ENCODE peak calls at places on chromosomes 12 and 14, in nine cellular contexts. One of them, this sample, is unnamed.

GRCh38 chr12:104790296-104791125 is 167.6 kb downstream of the SLC41A2 start:
- DNase-seq in psoas muscle: peak
- DNase-seq in choroid plexus epithelial cell: peak
- DNase-seq in cardiac fibroblast: no peak
- DNase-seq in breast epithelium: no peak
- DNase-seq in GM12878: peak
- DNase-seq in adrenal gland: peak
- DNase-seq in ascending aorta: peak
- DNase-seq in cardiac muscle cell: peak
- DNase-seq in this sample: peak

GRCh38 chr14:75259946-75260545 is 18.6 kb upstream of the FOS start:
- DNase-seq in psoas muscle: no peak
- DNase-seq in choroid plexus epithelial cell: no peak
- DNase-seq in cardiac fibroblast: no peak
- DNase-seq in breast epithelium: no peak
- DNase-seq in GM12878: no peak
- DNase-seq in adrenal gland: no peak
- DNase-seq in ascending aorta: no peak
- DNase-seq in cardiac muscle cell: no peak
- DNase-seq in this sample: no peak

GRCh38 chr12:31832740-31833540 is 104.1 kb upstream of the AMN1 start:
- DNase-seq in psoas muscle: no peak
- DNase-seq in choroid plexus epithelial cell: no peak
- DNase-seq in cardiac fibroblast: no peak
- DNase-seq in breast epithelium: no peak
- DNase-seq in GM12878: peak
- DNase-seq in adrenal gland: no peak
- DNase-seq in ascending aorta: no peak
- DNase-seq in cardiac muscle cell: no peak
- DNase-seq in this sample: no peak

GRCh38 chr12:53289891-53290290 is 5.5 kb upstream of the PFDN5 start:
- DNase-seq in psoas muscle: no peak
- DNase-seq in choroid plexus epithelial cell: no peak
- DNase-seq in cardiac fibroblast: peak
- DNase-seq in breast epithelium: no peak
- DNase-seq in GM12878: no peak
- DNase-seq in adrenal gland: no peak
- DNase-seq in ascending aorta: no peak
- DNase-seq in cardiac muscle cell: no peak
- DNase-seq in this sample: peak

GRCh38 chr12:91685917-91686316 is 459.7 kb downstream of the BTG1 start:
- DNase-seq in psoas muscle: no peak
- DNase-seq in choroid plexus epithelial cell: peak
- DNase-seq in cardiac fibroblast: no peak
- DNase-seq in breast epithelium: no peak
- DNase-seq in GM12878: no peak
- DNase-seq in adrenal gland: no peak
- DNase-seq in ascending aorta: no peak
- DNase-seq in cardiac muscle cell: no peak
- DNase-seq in this sample: peak

GRCh38 chr12:47834199-47835016 is 14.7 kb upstream of the HDAC7 start:
- DNase-seq in psoas muscle: no peak
- DNase-seq in choroid plexus epithelial cell: no peak
- DNase-seq in cardiac fibroblast: peak
- DNase-seq in breast epithelium: no peak
- DNase-seq in GM12878: no peak
- DNase-seq in adrenal gland: no peak
- DNase-seq in ascending aorta: no peak
- DNase-seq in cardiac muscle cell: no peak
- DNase-seq in this sample: no peak

GRCh38 chr12:98513379-98514318 is 1.7 kb upstream of the TMPO start:
- DNase-seq in psoas muscle: no peak
- DNase-seq in choroid plexus epithelial cell: no peak
- DNase-seq in cardiac fibroblast: no peak
- DNase-seq in breast epithelium: no peak
- DNase-seq in GM12878: no peak
- DNase-seq in adrenal gland: no peak
- DNase-seq in ascending aorta: no peak
- DNase-seq in cardiac muscle cell: no peak
- DNase-seq in this sample: no peak

GRCh38 chr14:68616255-68616902 is 176.5 kb downstream of the ZFP36L1 start:
- DNase-seq in psoas muscle: no peak
- DNase-seq in choroid plexus epithelial cell: no peak
- DNase-seq in cardiac fibroblast: peak
- DNase-seq in breast epithelium: no peak
- DNase-seq in GM12878: no peak
- DNase-seq in adrenal gland: no peak
- DNase-seq in ascending aorta: no peak
- DNase-seq in cardiac muscle cell: peak
- DNase-seq in this sample: peak

GRCh38 chr12:132127041-132127440 is 17.1 kb downstream of the DDX51 start:
- DNase-seq in psoas muscle: no peak
- DNase-seq in choroid plexus epithelial cell: no peak
- DNase-seq in cardiac fibroblast: no peak
- DNase-seq in breast epithelium: no peak
- DNase-seq in GM12878: no peak
- DNase-seq in adrenal gland: no peak
- DNase-seq in ascending aorta: no peak
- DNase-seq in cardiac muscle cell: no peak
- DNase-seq in this sample: no peak

GRCh38 chr12:132130690-132131089 is 13.4 kb downstream of the DDX51 start:
- DNase-seq in psoas muscle: no peak
- DNase-seq in choroid plexus epithelial cell: no peak
- DNase-seq in cardiac fibroblast: no peak
- DNase-seq in breast epithelium: no peak
- DNase-seq in GM12878: no peak
- DNase-seq in adrenal gland: no peak
- DNase-seq in ascending aorta: no peak
- DNase-seq in cardiac muscle cell: no peak
- DNase-seq in this sample: no peak

GRCh38 chr12:132131952-132132351 is 12.2 kb downstream of the DDX51 start:
- DNase-seq in psoas muscle: no peak
- DNase-seq in choroid plexus epithelial cell: no peak
- DNase-seq in cardiac fibroblast: no peak
- DNase-seq in breast epithelium: no peak
- DNase-seq in GM12878: no peak
- DNase-seq in adrenal gland: no peak
- DNase-seq in ascending aorta: no peak
- DNase-seq in cardiac muscle cell: no peak
- DNase-seq in this sample: no peak

GRCh38 chr12:132131229-132131628 is 12.9 kb downstream of the DDX51 start:
- DNase-seq in psoas muscle: no peak
- DNase-seq in choroid plexus epithelial cell: no peak
- DNase-seq in cardiac fibroblast: no peak
- DNase-seq in breast epithelium: no peak
- DNase-seq in GM12878: no peak
- DNase-seq in adrenal gland: no peak
- DNase-seq in ascending aorta: no peak
- DNase-seq in cardiac muscle cell: no peak
- DNase-seq in this sample: no peak

GRCh38 chr12:132129007-132129406 is 15.1 kb downstream of the DDX51 start:
- DNase-seq in psoas muscle: no peak
- DNase-seq in choroid plexus epithelial cell: no peak
- DNase-seq in cardiac fibroblast: no peak
- DNase-seq in breast epithelium: no peak
- DNase-seq in GM12878: no peak
- DNase-seq in adrenal gland: no peak
- DNase-seq in ascending aorta: no peak
- DNase-seq in cardiac muscle cell: no peak
- DNase-seq in this sample: no peak
- TF ChIP-seq CTCF in psoas muscle: no peak
- TF ChIP-seq CTCF in choroid plexus epithelial cell: no peak
- TF ChIP-seq CTCF in cardiac fibroblast: no peak
- TF ChIP-seq CTCF in breast epithelium: no peak
- TF ChIP-seq CTCF in GM12878: no peak
- TF ChIP-seq CTCF in adrenal gland: no peak
- TF ChIP-seq CTCF in ascending aorta: no peak
- TF ChIP-seq CTCF in cardiac muscle cell: no peak
- TF ChIP-seq CTCF in this sample: no peak

GRCh38 chr12:109309441-109310246 is 560 bp upstream of the FOXN4 start:
- DNase-seq in psoas muscle: no peak
- DNase-seq in choroid plexus epithelial cell: no peak
- DNase-seq in cardiac fibroblast: no peak
- DNase-seq in breast epithelium: no peak
- DNase-seq in GM12878: no peak
- DNase-seq in adrenal gland: no peak
- DNase-seq in ascending aorta: no peak
- DNase-seq in cardiac muscle cell: no peak
- DNase-seq in this sample: no peak

GRCh38 chr12:109308534-109309440 is at the start of gene FOXN4:
- DNase-seq in psoas muscle: no peak
- DNase-seq in choroid plexus epithelial cell: no peak
- DNase-seq in cardiac fibroblast: no peak
- DNase-seq in breast epithelium: no peak
- DNase-seq in GM12878: no peak
- DNase-seq in adrenal gland: no peak
- DNase-seq in ascending aorta: no peak
- DNase-seq in cardiac muscle cell: no peak
- DNase-seq in this sample: no peak

GRCh38 chr12:109305547-109305946 is 3.5 kb downstream of the FOXN4 start:
- DNase-seq in psoas muscle: no peak
- DNase-seq in choroid plexus epithelial cell: no peak
- DNase-seq in cardiac fibroblast: no peak
- DNase-seq in breast epithelium: no peak
- DNase-seq in GM12878: no peak
- DNase-seq in adrenal gland: no peak
- DNase-seq in ascending aorta: no peak
- DNase-seq in cardiac muscle cell: no peak
- DNase-seq in this sample: no peak

GRCh38 chr12:109307051-109307450 is 2.0 kb downstream of the FOXN4 start:
- DNase-seq in psoas muscle: no peak
- DNase-seq in choroid plexus epithelial cell: no peak
- DNase-seq in cardiac fibroblast: no peak
- DNase-seq in breast epithelium: no peak
- DNase-seq in GM12878: no peak
- DNase-seq in adrenal gland: no peak
- DNase-seq in ascending aorta: no peak
- DNase-seq in cardiac muscle cell: no peak
- DNase-seq in this sample: no peak

DNA sequence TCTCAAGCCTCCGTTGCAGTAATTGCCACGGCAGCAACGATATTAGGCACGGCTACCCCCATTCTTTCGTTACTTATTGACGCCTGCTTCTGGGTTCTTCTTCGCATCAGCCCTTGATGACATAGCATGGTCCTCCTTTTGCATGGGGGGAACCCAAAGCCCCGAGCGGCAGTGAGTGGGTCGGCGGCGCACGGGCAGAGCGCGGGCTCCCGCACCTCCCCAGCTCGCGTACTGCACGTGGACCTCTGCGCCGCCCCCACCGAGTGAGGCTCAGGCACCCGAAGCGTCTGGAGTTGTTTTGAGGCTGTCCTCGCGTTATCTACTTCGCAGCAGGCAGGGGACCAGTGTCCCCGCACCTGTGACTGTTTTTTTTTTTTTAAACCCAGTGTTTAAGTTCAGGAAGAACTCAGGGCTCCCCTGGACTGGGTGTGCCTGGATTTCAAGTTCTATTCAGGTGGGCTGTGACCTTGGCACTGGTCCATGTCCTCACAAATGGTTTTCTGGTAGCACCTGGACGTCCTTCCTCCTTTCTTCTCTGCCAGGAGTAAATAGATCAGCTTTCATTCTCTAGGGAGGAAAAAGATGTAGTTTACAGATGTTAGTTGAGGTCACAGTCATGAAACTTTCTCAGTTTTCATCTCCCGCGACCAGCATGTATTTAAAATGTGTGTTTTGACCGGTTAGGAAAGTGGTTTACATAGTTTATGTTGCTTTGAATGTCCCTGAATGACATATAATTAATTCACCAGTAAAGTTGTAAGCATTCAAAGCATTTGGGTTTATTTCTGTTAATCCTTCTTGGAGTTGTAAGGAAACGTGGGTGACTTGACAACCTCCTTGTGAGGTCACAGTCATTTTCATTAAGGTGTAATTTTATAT is 1.4 kb upstream of the FOXN4 start:
- DNase-seq in psoas muscle: no peak
- DNase-seq in choroid plexus epithelial cell: no peak
- DNase-seq in cardiac fibroblast: no peak
- DNase-seq in breast epithelium: no peak
- DNase-seq in GM12878: no peak
- DNase-seq in adrenal gland: no peak
- DNase-seq in ascending aorta: no peak
- DNase-seq in cardiac muscle cell: no peak
- DNase-seq in this sample: no peak
- H3K4me3 ChIP-seq in psoas muscle: peak
- H3K4me3 ChIP-seq in choroid plexus epithelial cell: peak
- H3K4me3 ChIP-seq in cardiac fibroblast: peak
- H3K4me3 ChIP-seq in breast epithelium: peak
- H3K4me3 ChIP-seq in GM12878: no peak
- H3K4me3 ChIP-seq in adrenal gland: peak
- H3K4me3 ChIP-seq in ascending aorta: peak
- H3K4me3 ChIP-seq in cardiac muscle cell: peak
- H3K4me3 ChIP-seq in this sample: no peak

GRCh38 chr12:50960130-50960529 is 7.8 kb downstream of the HIGD1C start:
- DNase-seq in psoas muscle: no peak
- DNase-seq in choroid plexus epithelial cell: peak
- DNase-seq in cardiac fibroblast: peak
- DNase-seq in breast epithelium: no peak
- DNase-seq in GM12878: no peak
- DNase-seq in adrenal gland: no peak
- DNase-seq in ascending aorta: no peak
- DNase-seq in cardiac muscle cell: peak
- DNase-seq in this sample: no peak

GRCh38 chr12:50955697-50956096 is 3.4 kb downstream of the HIGD1C start:
- DNase-seq in psoas muscle: no peak
- DNase-seq in choroid plexus epithelial cell: no peak
- DNase-seq in cardiac fibroblast: no peak
- DNase-seq in breast epithelium: no peak
- DNase-seq in GM12878: no peak
- DNase-seq in adrenal gland: no peak
- DNase-seq in ascending aorta: no peak
- DNase-seq in cardiac muscle cell: no peak
- DNase-seq in this sample: no peak

GRCh38 chr12:50951112-50951511 is 1.2 kb upstream of the HIGD1C start:
- DNase-seq in psoas muscle: no peak
- DNase-seq in choroid plexus epithelial cell: no peak
- DNase-seq in cardiac fibroblast: no peak
- DNase-seq in breast epithelium: no peak
- DNase-seq in GM12878: no peak
- DNase-seq in adrenal gland: no peak
- DNase-seq in ascending aorta: no peak
- DNase-seq in cardiac muscle cell: no peak
- DNase-seq in this sample: no peak

GRCh38 chr12:50952510-50952909 is at the start of gene HIGD1C:
- DNase-seq in psoas muscle: no peak
- DNase-seq in choroid plexus epithelial cell: no peak
- DNase-seq in cardiac fibroblast: no peak
- DNase-seq in breast epithelium: no peak
- DNase-seq in GM12878: no peak
- DNase-seq in adrenal gland: no peak
- DNase-seq in ascending aorta: no peak
- DNase-seq in cardiac muscle cell: no peak
- DNase-seq in this sample: no peak

GRCh38 chr12:50955288-50955687 is 2.9 kb downstream of the HIGD1C start:
- DNase-seq in psoas muscle: no peak
- DNase-seq in choroid plexus epithelial cell: no peak
- DNase-seq in cardiac fibroblast: no peak
- DNase-seq in breast epithelium: no peak
- DNase-seq in GM12878: no peak
- DNase-seq in adrenal gland: no peak
- DNase-seq in ascending aorta: no peak
- DNase-seq in cardiac muscle cell: no peak
- DNase-seq in this sample: no peak
- TF ChIP-seq CTCF in psoas muscle: no peak
- TF ChIP-seq CTCF in choroid plexus epithelial cell: no peak
- TF ChIP-seq CTCF in cardiac fibroblast: no peak
- TF ChIP-seq CTCF in breast epithelium: no peak
- TF ChIP-seq CTCF in GM12878: no peak
- TF ChIP-seq CTCF in adrenal gland: no peak
- TF ChIP-seq CTCF in ascending aorta: no peak
- TF ChIP-seq CTCF in cardiac muscle cell: no peak
- TF ChIP-seq CTCF in this sample: no peak

GRCh38 chr12:48958049-48958388 is 732 bp upstream of the ARF3 start:
- DNase-seq in psoas muscle: no peak
- DNase-seq in choroid plexus epithelial cell: no peak
- DNase-seq in cardiac fibroblast: no peak
- DNase-seq in breast epithelium: no peak
- DNase-seq in GM12878: no peak
- DNase-seq in adrenal gland: no peak
- DNase-seq in ascending aorta: no peak
- DNase-seq in cardiac muscle cell: no peak
- DNase-seq in this sample: no peak

GRCh38 chr12:48954061-48954460 is 3.2 kb downstream of the ARF3 start:
- DNase-seq in psoas muscle: no peak
- DNase-seq in choroid plexus epithelial cell: no peak
- DNase-seq in cardiac fibroblast: no peak
- DNase-seq in breast epithelium: no peak
- DNase-seq in GM12878: no peak
- DNase-seq in adrenal gland: no peak
- DNase-seq in ascending aorta: no peak
- DNase-seq in cardiac muscle cell: no peak
- DNase-seq in this sample: no peak

GRCh38 chr12:48956279-48957140 is 777 bp downstream of the ARF3 start:
- DNase-seq in psoas muscle: peak
- DNase-seq in choroid plexus epithelial cell: peak
- DNase-seq in cardiac fibroblast: peak
- DNase-seq in breast epithelium: peak
- DNase-seq in GM12878: peak
- DNase-seq in adrenal gland: peak
- DNase-seq in ascending aorta: peak
- DNase-seq in cardiac muscle cell: peak
- DNase-seq in this sample: peak

GRCh38 chr12:48954781-48955501 is 2.3 kb downstream of the ARF3 start:
- DNase-seq in psoas muscle: no peak
- DNase-seq in choroid plexus epithelial cell: no peak
- DNase-seq in cardiac fibroblast: no peak
- DNase-seq in breast epithelium: no peak
- DNase-seq in GM12878: no peak
- DNase-seq in adrenal gland: no peak
- DNase-seq in ascending aorta: no peak
- DNase-seq in cardiac muscle cell: no peak
- DNase-seq in this sample: no peak

DNA sequence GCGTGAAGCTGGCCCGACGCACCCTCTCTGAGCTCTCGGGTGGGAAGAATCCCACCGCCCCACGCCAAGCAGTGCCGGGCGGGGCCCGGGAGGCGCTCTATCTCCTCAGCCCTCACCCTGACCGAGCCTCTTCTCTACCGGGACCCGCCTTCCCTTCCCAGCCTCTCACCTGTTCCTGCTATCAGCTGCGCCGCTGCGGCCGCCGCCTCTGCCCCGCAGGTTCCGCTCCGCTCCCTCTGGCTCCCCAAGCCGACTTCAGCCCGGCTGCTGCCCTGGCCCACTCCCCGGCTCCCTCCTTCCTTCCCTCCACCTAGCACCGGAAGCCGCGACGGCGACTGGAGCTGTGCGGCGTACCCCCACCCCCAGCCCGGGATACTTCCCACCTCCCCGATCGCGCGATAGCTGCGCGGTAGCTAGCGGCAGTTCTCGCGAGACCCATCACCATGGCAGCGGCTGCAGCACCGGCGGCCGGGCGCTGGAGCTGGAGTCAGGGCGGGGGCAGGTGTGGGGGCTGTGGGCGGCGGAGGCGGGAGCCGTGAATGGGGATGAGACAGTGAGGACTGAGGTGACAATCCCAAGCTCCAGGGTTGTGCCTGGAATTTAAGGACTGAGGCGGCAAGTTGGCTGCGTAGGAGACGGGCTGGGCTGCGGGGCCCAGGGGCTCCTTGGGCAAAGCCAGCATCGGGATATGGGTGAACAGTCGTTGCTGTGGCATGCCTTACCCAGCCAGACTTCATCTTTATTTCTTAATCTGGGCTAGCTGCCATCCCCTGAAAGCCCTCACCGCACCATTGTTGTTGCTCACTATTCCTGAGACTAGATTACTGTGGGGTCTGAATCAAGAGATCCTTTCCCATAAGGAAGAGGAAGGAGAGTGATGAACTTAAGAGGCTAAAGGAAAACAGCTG is at the start of gene ARF3:
- DNase-seq in psoas muscle: peak
- DNase-seq in choroid plexus epithelial cell: peak
- DNase-seq in cardiac fibroblast: peak
- DNase-seq in breast epithelium: peak
- DNase-seq in GM12878: peak
- DNase-seq in adrenal gland: peak
- DNase-seq in ascending aorta: peak
- DNase-seq in cardiac muscle cell: peak
- DNase-seq in this sample: peak
- H3K4me3 ChIP-seq in psoas muscle: peak
- H3K4me3 ChIP-seq in choroid plexus epithelial cell: peak
- H3K4me3 ChIP-seq in cardiac fibroblast: peak
- H3K4me3 ChIP-seq in breast epithelium: peak
- H3K4me3 ChIP-seq in GM12878: peak
- H3K4me3 ChIP-seq in adrenal gland: peak
- H3K4me3 ChIP-seq in ascending aorta: peak
- H3K4me3 ChIP-seq in cardiac muscle cell: peak
- H3K4me3 ChIP-seq in this sample: peak

This sample was measured in fibroblast of mammary gland.